ENCODE peak calls at places on chromosome 12, in eight cellular contexts. C is activated CD4-positive, alpha-beta T cell treated with anti-CD3 and anti-CD28 coated beads, Interleukin-2, amount 50 U/mL, for 24 hours; D is transverse colon; G is NCI-H2171; B is endothelial cell; R is activated T-cell treated with anti-CD3 and anti-CD28 coated beads, Interleukin-2, amount 50 U/mL, for 24 hours; J is H9; Z is fibroblast of the conjunctiva. T is an unnamed sample.
A peak's percentile ranks its signal among the peaks of the same experiment; 100 is the strongest.

GRCh38 chr12:115871714-115872113 is 405.8 kb downstream of the MED13L start:
- DNase-seq in R (no peak), J (peak; percentile 74), D (peak; percentile 16), G (no peak), Z (peak; percentile 6), C (no peak), B (peak; percentile 41), T (peak; percentile 36)

GRCh38 chr12:121537814-121538698 is 42.8 kb downstream of the KDM2B start:
- DNase-seq in R (peak; percentile 58), Z (no peak), G (no peak), J (no peak), C (no peak), D (peak; percentile 20), B (peak; percentile 24), T (no peak)

GRCh38 chr12:118238888-118239287 is 103.0 kb downstream of the PEBP1 start:
- DNase-seq in Z (no peak), D (no peak), G (no peak), J (no peak), R (no peak), B (no peak), C (no peak), T (no peak)

GRCh38 chr12:50214018-50214417 is 46.8 kb upstream of the CERS5 start:
- DNase-seq in D (no peak), C (no peak), G (no peak), B (no peak), R (no peak), Z (no peak), J (no peak), T (no peak)

GRCh38 chr12:58285551-58285950 is 344.2 kb downstream of the ATP23 start:
- DNase-seq in C (no peak), R (no peak), G (peak; percentile 54), Z (no peak), D (no peak), B (no peak), J (peak; percentile 69), T (peak; percentile 29)

GRCh38 chr12:42370013-42370412 is 44.0 kb downstream of the PPHLN1 start:
- DNase-seq in B (no peak), G (no peak), D (no peak), C (no peak), J (peak; percentile 52), R (no peak), Z (no peak), T (no peak)

GRCh38 chr12:26711569-26711968 is 121.4 kb downstream of the ITPR2 start:
- DNase-seq in C (no peak), G (no peak), D (no peak), J (no peak), R (no peak), Z (no peak), B (no peak), T (no peak)

GRCh38 chr12:102948941-102949352 is 8.5 kb upstream of the ASCL1 start:
- DNase-seq in Z (peak; percentile 1), C (peak; percentile 34), J (peak; percentile 77), B (peak; percentile 79), R (peak; percentile 74), D (peak; percentile 26), G (peak; percentile 10), T (peak; percentile 0)

GRCh38 chr12:86735072-86735471 is 478.9 kb upstream of the MGAT4C start:
- DNase-seq in R (no peak), B (no peak), D (no peak), J (no peak), Z (no peak), C (no peak), G (no peak), T (no peak)

GRCh38 chr12:89153341-89153740 is 199.0 kb downstream of the DUSP6 start:
- DNase-seq in B (no peak), Z (no peak), J (no peak), R (no peak), G (no peak), D (no peak), C (no peak), T (no peak)

GRCh38 chr12:81546811-81547210 is 212.3 kb downstream of the PPFIA2 start:
- DNase-seq in Z (no peak), R (no peak), D (no peak), J (no peak), G (no peak), B (no peak), C (no peak), T (no peak)

GRCh38 chr12:32615441-32615840 is 63.7 kb upstream of the DNM1L start:
- DNase-seq in G (no peak), D (peak; percentile 77), C (no peak), R (no peak), Z (no peak), J (no peak), B (no peak), T (no peak)

GRCh38 chr12:42180990-42181611 is 36.4 kb upstream of the GXYLT1 start:
- DNase-seq in G (no peak), C (no peak), R (no peak), Z (no peak), J (no peak), D (no peak), B (no peak), T (no peak)

GRCh38 chr12:90510948-90511347 is 444.0 kb downstream of the CCER1 start:
- DNase-seq in R (no peak), B (no peak), G (no peak), Z (no peak), D (no peak), C (no peak), J (no peak), T (no peak)

GRCh38 chr12:97465012-97465345 is 2.4 kb downstream of the RMST start:
- DNase-seq in C (no peak), Z (no peak), D (no peak), B (peak; percentile 11), J (peak; percentile 83), G (no peak), R (no peak), T (no peak)

GRCh38 chr12:63090716-63091115 is 60.3 kb downstream of the AVPR1A start:
- DNase-seq in B (no peak), C (no peak), J (no peak), Z (no peak), D (no peak), G (no peak), R (no peak), T (no peak)

GRCh38 chr12:56299308-56299852 is 750 bp downstream of the CS start:
- DNase-seq in R (no peak), J (no peak), C (no peak), Z (no peak), B (no peak), G (no peak), D (peak; percentile 51), T (no peak)

GRCh38 chr12:25781223-25781622 is 177.3 kb upstream of the RASSF8 start:
- DNase-seq in R (no peak), J (no peak), G (no peak), Z (no peak), D (no peak), C (no peak), B (no peak), T (no peak)

GRCh38 chr12:112839386-112839972 is 47.9 kb downstream of the RPH3A start:
- DNase-seq in G (no peak), B (no peak), J (no peak), Z (no peak), R (no peak), C (no peak), D (no peak), T (no peak)

GRCh38 chr12:19741132-19741489 is 301.8 kb downstream of the AEBP2 start:
- DNase-seq in D (no peak), J (no peak), G (no peak), B (no peak), C (no peak), Z (no peak), R (no peak), T (no peak)

GRCh38 chr12:7373226-7373625 is 69.4 kb downstream of the ACSM4 start:
- DNase-seq in G (peak; percentile 100), J (no peak), B (no peak), R (no peak), D (no peak), C (no peak), Z (no peak), T (peak; percentile 83)

GRCh38 chr12:124388679-124389536 is 94.0 kb downstream of the RFLNA start:
- DNase-seq in R (peak; percentile 76), Z (peak; percentile 76), B (peak; percentile 61), J (peak; percentile 84), G (peak; percentile 71), D (peak; percentile 85), C (peak; percentile 29), T (peak; percentile 64)

GRCh38 chr12:50787618-50788017 is 23.7 kb downstream of the ATF1 start:
- DNase-seq in J (no peak), C (no peak), B (no peak), G (no peak), Z (no peak), R (no peak), D (no peak), T (no peak)

GRCh38 chr12:24561882-24562760 is 386.8 kb downstream of the BCAT1 start:
- DNase-seq in C (no peak), Z (no peak), R (peak; percentile 33), J (peak; percentile 87), D (peak; percentile 39), G (no peak), B (peak; percentile 67), T (no peak)

GRCh38 chr12:129258781-129259318 is 405.6 kb downstream of the GLT1D1 start:
- DNase-seq in B (no peak), D (no peak), J (no peak), G (no peak), Z (no peak), R (no peak), C (no peak), T (no peak)

GRCh38 chr12:6376079-6376941 is 947 bp upstream of the SCNN1A start:
- DNase-seq in C (no peak), G (no peak), R (no peak), D (peak; percentile 75), J (peak; percentile 83), Z (no peak), B (peak; percentile 66), T (no peak)

GRCh38 chr12:132610051-132610759 is at the start of gene LRCOL1:
- DNase-seq in Z (peak; percentile 53), B (no peak), G (peak; percentile 41), R (no peak), J (peak; percentile 45), D (no peak), C (no peak), T (no peak)

GRCh38 chr12:40141996-40142395 is 36.1 kb upstream of the SLC2A13 start:
- DNase-seq in B (no peak), Z (no peak), G (no peak), C (no peak), D (no peak), J (no peak), R (no peak), T (no peak)

GRCh38 chr12:85275359-85275758 is 4.7 kb upstream of the ALX1 start:
- DNase-seq in C (no peak), R (no peak), Z (peak; percentile 81), J (no peak), D (no peak), B (no peak), G (no peak), T (no peak)

GRCh38 chr12:66048218-66048842 is 82.2 kb downstream of the LLPH start:
- DNase-seq in C (no peak), Z (no peak), J (no peak), D (peak; percentile 74), R (no peak), G (no peak), B (no peak), T (no peak)

GRCh38 chr12:62957233-62957953 is 22.4 kb upstream of the PPM1H start:
- DNase-seq in R (no peak), D (no peak), B (no peak), Z (peak; percentile 8), C (no peak), G (no peak), J (no peak), T (no peak)

GRCh38 chr12:29253916-29254625 is 105.0 kb downstream of the FAR2 start:
- DNase-seq in D (no peak), Z (no peak), G (peak; percentile 79), C (no peak), J (no peak), R (no peak), B (no peak), T (peak; percentile 72)

GRCh38 chr12:46460682-46461215 is 88.2 kb upstream of the SLC38A2 start:
- DNase-seq in Z (no peak), J (no peak), C (no peak), R (peak; percentile 46), D (no peak), B (no peak), G (no peak), T (no peak)

GRCh38 chr12:121441555-121441954 is 41.6 kb downstream of the RNF34 start:
- DNase-seq in C (no peak), D (no peak), G (no peak), B (no peak), Z (no peak), R (no peak), J (peak; percentile 71), T (no peak)